ENCODE peak calls at places on chromosomes 13 and 19, in eight cellular contexts. D, O, Z, B, S, Q, G and U are unnamed samples. For H3K36me3, the result is how much of the 10 kb centered on the place peaks cover.

GRCh38 chr13:37602743-37603381 is 4.3 kb upstream of the POSTN start:
- DNase-seq in D (peak), O (no peak), Z (peak), B (no peak), S (no peak), Q (peak), G (no peak), U (no peak)

GRCh38 chr13:42363941-42364612 is 92.1 kb downstream of the AKAP11 start:
- DNase-seq in D (peak), O (peak), Z (peak), B (no peak), S (no peak), Q (peak), G (no peak), U (no peak)

GRCh38 chr13:113001251-113002140 is 32.5 kb downstream of the MCF2L start:
- DNase-seq in D (peak), O (peak), Z (peak), B (peak), S (no peak), Q (peak), G (no peak), U (peak)

GRCh38 chr13:113586661-113587479 is 2.3 kb downstream of the TFDP1 start:
- DNase-seq in D (no peak), O (no peak), Z (no peak), B (peak), S (no peak), Q (no peak), G (peak), U (no peak)

GRCh38 chr13:25977671-25978070 is 74.1 kb downstream of the SHISA2 start:
- DNase-seq in D (no peak), O (peak), Z (no peak), B (no peak), S (no peak), Q (no peak), G (no peak), U (no peak)

GRCh38 chr19:17829855-17830566 is 8.7 kb upstream of the INSL3 start:
- DNase-seq in D (peak), O (peak), Z (peak), B (peak), S (no peak), Q (peak), G (no peak), U (no peak)

GRCh38 chr19:38842439-38843174 is 7.2 kb downstream of the HNRNPL start:
- DNase-seq in D (no peak), O (no peak), Z (no peak), B (no peak), S (no peak), Q (no peak), G (no peak), U (no peak)

GRCh38 chr19:7603919-7604318 is 8.3 kb downstream of the CAMSAP3 start:
- DNase-seq in D (no peak), O (no peak), Z (no peak), B (no peak), S (no peak), Q (no peak), G (no peak), U (no peak)

GRCh38 chr19:19747357-19748220 is 14.7 kb upstream of the ZNF14 start:
- DNase-seq in D (no peak), O (no peak), Z (no peak), B (no peak), S (no peak), Q (no peak), G (no peak), U (no peak)

GRCh38 chr19:39318690-39319089 is 2.0 kb downstream of the LRFN1 start:
- DNase-seq in D (no peak), O (no peak), Z (no peak), B (no peak), S (no peak), Q (no peak), G (no peak), U (no peak)

GRCh38 chr13:34867590-34867989 is 74.5 kb upstream of the NBEA start:
- DNase-seq in D (peak), O (no peak), Z (peak), B (no peak), S (no peak), Q (peak), G (no peak), U (peak)

GRCh38 chr19:17872251-17873001 is 681 bp downstream of the SLC5A5 start:
- DNase-seq in D (no peak), O (peak), Z (no peak), B (no peak), S (no peak), Q (no peak), G (peak), U (no peak)

GRCh38 chr13:112693831-112694497 is 4.1 kb downstream of the ATP11A start:
- DNase-seq in D (peak), O (no peak), Z (peak), B (peak), S (no peak), Q (peak), G (no peak), U (no peak)

GRCh38 chr19:27746691-27747380 is 1466.1 kb downstream of the UQCRFS1 start:
- DNase-seq in D (peak), O (peak), Z (peak), B (peak), S (no peak), Q (peak), G (no peak), U (no peak)

GRCh38 chr19:10884273-10884672 is 12.9 kb downstream of the CARM1 start:
- DNase-seq in D (peak), O (no peak), Z (peak), B (no peak), S (peak), Q (peak), G (no peak), U (no peak)

GRCh38 chr13:25200783-25201182 is 28.7 kb upstream of the AMER2 start:
- DNase-seq in D (peak), O (no peak), Z (no peak), B (no peak), S (no peak), Q (peak), G (no peak), U (no peak)

GRCh38 chr13:60654405-60654804 is 257.4 kb downstream of the TDRD3 start:
- DNase-seq in D (no peak), O (peak), Z (peak), B (peak), S (no peak), Q (peak), G (no peak), U (peak)

GRCh38 chr19:35093941-35094647 is 21.5 kb upstream of the FXYD3 start:
- DNase-seq in D (no peak), O (no peak), Z (no peak), B (no peak), S (no peak), Q (no peak), G (no peak), U (no peak)

GRCh38 chr19:50479761-50480251 is 3.2 kb upstream of the GARIN5A start:
- DNase-seq in D (no peak), O (no peak), Z (no peak), B (no peak), S (no peak), Q (no peak), G (no peak), U (no peak)

GRCh38 chr19:50478901-50479715 is 2.5 kb upstream of the GARIN5A start:
- DNase-seq in D (peak), O (peak), Z (peak), B (no peak), S (no peak), Q (peak), G (no peak), U (peak)

GRCh38 chr19:50476943-50477264 is 256 bp upstream of the GARIN5A start:
- DNase-seq in D (no peak), O (no peak), Z (no peak), B (no peak), S (no peak), Q (no peak), G (no peak), U (no peak)

GRCh38 chr19:50476224-50476942 is at the start of the genes EMC10 and GARIN5A:
- DNase-seq in D (peak), O (peak), Z (peak), B (peak), S (peak), Q (peak), G (peak), U (peak)

GRCh38 chr19:50477751-50478515 is 1.3 kb upstream of the GARIN5A start:
- DNase-seq in D (no peak), O (no peak), Z (no peak), B (no peak), S (no peak), Q (no peak), G (no peak), U (no peak)
- H3K4me3 ChIP-seq in D (no peak), O (no peak), Z (peak), B (peak), S (no peak), Q (peak), G (peak), U (no peak)

DNA sequence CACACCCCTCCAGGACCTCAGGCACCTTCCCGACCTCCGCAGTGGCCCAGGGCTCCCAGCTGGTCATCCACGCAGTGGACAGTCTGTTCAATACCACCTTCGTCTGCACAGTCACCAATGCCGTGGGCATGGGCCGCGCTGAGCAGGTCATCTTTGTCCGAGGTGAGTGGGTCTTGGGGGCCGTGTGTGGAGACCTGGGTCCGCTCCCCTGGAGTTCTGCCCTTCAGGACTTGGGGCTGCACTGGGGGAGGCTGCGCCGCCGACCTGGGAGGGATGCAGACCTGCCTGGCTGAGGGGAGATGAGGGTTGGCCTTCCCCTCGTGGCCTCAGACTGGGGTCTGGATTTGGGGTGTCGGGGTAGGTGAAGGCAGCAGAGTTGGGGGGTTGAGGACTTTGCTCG is 16.7 kb upstream of the TOMM40 start:
- DNase-seq in D (no peak), O (no peak), Z (no peak), B (no peak), S (no peak), Q (no peak), G (no peak), U (no peak)
- H3K36me3 ChIP-seq in D (half or more), O (under half), Z (under half), B (under half), S (under half), Q (under half), G (under half), U (half or more)

GRCh38 chr19:57776764-57777296 is 7.4 kb downstream of the ZNF586 start:
- DNase-seq in D (no peak), O (no peak), Z (no peak), B (no peak), S (no peak), Q (no peak), G (no peak), U (no peak)

GRCh38 chr19:57773488-57773887 is 4.0 kb downstream of the ZNF586 start:
- DNase-seq in D (no peak), O (no peak), Z (no peak), B (no peak), S (no peak), Q (no peak), G (no peak), U (no peak)

GRCh38 chr19:57779220-57779845 is 9.9 kb downstream of the ZNF586 start:
- DNase-seq in D (no peak), O (no peak), Z (no peak), B (no peak), S (no peak), Q (peak), G (no peak), U (no peak)

DNA sequence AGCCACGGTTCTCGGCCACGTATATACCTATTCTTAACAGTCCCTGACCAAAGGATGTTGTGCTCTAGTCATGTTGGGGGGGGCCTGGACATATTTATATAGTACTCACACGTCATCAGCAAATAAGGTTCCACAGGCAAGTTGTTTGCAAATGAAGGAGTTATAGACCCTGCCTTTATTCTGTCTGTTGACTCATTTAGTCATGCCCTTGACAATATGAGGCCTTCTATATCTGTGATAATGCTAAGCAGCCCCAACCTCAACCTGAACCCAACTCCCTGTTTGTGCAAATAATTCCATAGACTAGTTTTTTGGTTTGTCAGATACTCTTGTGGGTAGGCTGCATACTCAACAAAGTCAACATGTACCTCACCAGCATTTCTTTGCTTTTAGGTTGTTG is 8.9 kb downstream of the ZNF586 start:
- DNase-seq in D (no peak), O (no peak), Z (no peak), B (no peak), S (no peak), Q (no peak), G (no peak), U (no peak)
- H3K4me3 ChIP-seq in D (no peak), O (no peak), Z (peak), B (no peak), S (no peak), Q (no peak), G (peak), U (no peak)

GRCh38 chr19:1621574-1621973 is 16.3 kb upstream of the UQCR11 start:
- DNase-seq in D (no peak), O (no peak), Z (no peak), B (no peak), S (no peak), Q (no peak), G (no peak), U (no peak)
- H3K36me3 ChIP-seq in D (half or more), O (under half), Z (under half), B (under half), S (under half), Q (under half), G (half or more), U (half or more)

DNA sequence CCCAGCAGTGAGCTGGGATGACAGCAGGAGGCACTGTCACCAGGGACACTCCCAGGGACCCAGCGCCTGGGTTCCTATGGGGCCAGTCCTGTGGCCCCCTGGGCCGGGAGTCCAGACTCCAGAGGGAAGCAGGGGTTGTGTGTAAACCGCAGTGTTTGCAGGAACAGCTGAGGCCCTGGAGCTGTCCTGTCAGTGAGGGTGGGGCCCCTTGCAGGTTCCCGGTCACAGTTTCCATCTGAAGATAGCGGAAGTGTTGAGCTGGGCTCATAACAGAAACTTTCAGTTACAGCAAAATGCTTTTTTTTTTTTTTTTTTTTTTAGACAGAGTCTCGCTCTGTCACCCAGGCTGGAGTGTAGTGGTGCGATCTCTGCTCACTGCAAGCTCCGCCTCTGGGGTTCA is 17.7 kb upstream of the CSNK1G2 start:
- DNase-seq in D (no peak), O (no peak), Z (no peak), B (no peak), S (no peak), Q (no peak), G (no peak), U (no peak)
- H3K4me3 ChIP-seq in D (no peak), O (no peak), Z (no peak), B (no peak), S (no peak), Q (no peak), G (no peak), U (no peak)

GRCh38 chr19:49831592-49831991 is 13.5 kb downstream of the MED25 start:
- DNase-seq in D (no peak), O (no peak), Z (no peak), B (no peak), S (no peak), Q (no peak), G (no peak), U (no peak)
- H3K36me3 ChIP-seq in D (half or more), O (under half), Z (under half), B (under half), S (under half), Q (under half), G (half or more), U (under half)

GRCh38 chr19:49338691-49339363 is 3.6 kb downstream of the CD37 start:
- DNase-seq in D (no peak), O (peak), Z (peak), B (peak), S (peak), Q (peak), G (no peak), U (peak)
- H3K4me3 ChIP-seq in D (no peak), O (peak), Z (peak), B (peak), S (peak), Q (peak), G (no peak), U (no peak)